ENCODE peak calls at places on chromosomes 3 and 15, in nine cellular contexts. Z is mammary epithelial cell, Q is fibroblast of mammary gland, W is adrenal gland, M is H1, C is dorsolateral prefrontal cortex, S is sigmoid colon, R is GM20000, N is progenitor cell of endocrine pancreas. O is an unnamed sample.

GRCh38 chr3:122245513-122246174 is 62.2 kb downstream of the CASR start:
- DNase-seq in Z (peak), Q (peak), W (no peak), M (no peak), C (no peak), S (no peak), R (no peak), N (no peak), O (peak)

GRCh38 chr15:87736921-87737389 is 519.6 kb downstream of the NTRK3 start:
- DNase-seq in Z (no peak), Q (no peak), W (no peak), M (no peak), C (no peak), S (no peak), R (no peak), N (no peak), O (no peak)

GRCh38 chr3:143885803-143886427 is 37.6 kb upstream of the SLC9A9 start:
- DNase-seq in Z (peak), Q (peak), W (peak), M (no peak), C (no peak), S (no peak), R (peak), N (no peak), O (peak)

GRCh38 chr3:74883690-74884089 is 269.2 kb upstream of the CNTN3 start:
- DNase-seq in Z (peak), Q (peak), W (no peak), M (peak), C (no peak), S (no peak), R (no peak), N (no peak), O (peak)

GRCh38 chr3:42739401-42740158 is 33.5 kb downstream of the CCDC13 start:
- DNase-seq in Z (no peak), Q (no peak), W (peak), M (no peak), C (peak), S (peak), R (no peak), N (no peak), O (no peak)

GRCh38 chr15:66852064-66852905 is 150.2 kb downstream of the SMAD6 start:
- DNase-seq in Z (no peak), Q (no peak), W (no peak), M (no peak), C (no peak), S (peak), R (no peak), N (no peak), O (no peak)

GRCh38 chr15:60546764-60547163 is 67.8 kb upstream of the ICE2 start:
- DNase-seq in Z (no peak), Q (no peak), W (no peak), M (no peak), C (no peak), S (no peak), R (no peak), N (no peak), O (no peak)

GRCh38 chr15:92936693-92937092 is 36.6 kb downstream of the CHD2 start:
- DNase-seq in Z (no peak), Q (no peak), W (no peak), M (no peak), C (no peak), S (no peak), R (no peak), N (no peak), O (no peak)

GRCh38 chr15:26260517-26261133 is 397.5 kb upstream of the ATP10A start:
- DNase-seq in Z (no peak), Q (peak), W (peak), M (peak), C (no peak), S (no peak), R (no peak), N (no peak), O (no peak)

GRCh38 chr3:157763644-157764043 is 260.4 kb upstream of the VEPH1 start:
- DNase-seq in Z (no peak), Q (no peak), W (no peak), M (no peak), C (no peak), S (no peak), R (no peak), N (no peak), O (no peak)

GRCh38 chr15:43483306-43484128 is 9.4 kb downstream of the TP53BP1 start:
- DNase-seq in Z (no peak), Q (peak), W (no peak), M (no peak), C (no peak), S (no peak), R (no peak), N (no peak), O (peak)

GRCh38 chr3:144055604-144056003 is 84.0 kb downstream of the DIPK2A start:
- DNase-seq in Z (no peak), Q (no peak), W (no peak), M (no peak), C (no peak), S (no peak), R (no peak), N (no peak), O (peak)

GRCh38 chr3:168544097-168544957 is 448.6 kb upstream of the GOLIM4 start:
- DNase-seq in Z (no peak), Q (peak), W (no peak), M (no peak), C (no peak), S (no peak), R (no peak), N (no peak), O (no peak)

GRCh38 chr15:89199734-89200133 is 21.6 kb downstream of the RLBP1 start:
- DNase-seq in Z (no peak), Q (no peak), W (no peak), M (no peak), C (no peak), S (no peak), R (no peak), N (no peak), O (no peak)

GRCh38 chr3:165185707-165186327 is 10.4 kb downstream of the SLITRK3 start:
- DNase-seq in Z (peak), Q (peak), W (peak), M (no peak), C (no peak), S (peak), R (peak), N (peak), O (peak)

GRCh38 chr3:38255627-38256026 is 10.0 kb upstream of the SLC22A13 start:
- DNase-seq in Z (no peak), Q (peak), W (no peak), M (no peak), C (no peak), S (no peak), R (no peak), N (no peak), O (no peak)

GRCh38 chr3:27056326-27056725 is 312.9 kb downstream of the NEK10 start:
- DNase-seq in Z (no peak), Q (no peak), W (no peak), M (no peak), C (no peak), S (no peak), R (no peak), N (no peak), O (no peak)

GRCh38 chr3:14947886-14948608 is 664 bp downstream of the NR2C2 start:
- DNase-seq in Z (peak), Q (peak), W (peak), M (peak), C (peak), S (peak), R (peak), N (peak), O (peak)

GRCh38 chr3:59515936-59516335 is 466.1 kb upstream of the CFAP20DC start:
- DNase-seq in Z (no peak), Q (no peak), W (no peak), M (no peak), C (no peak), S (no peak), R (no peak), N (no peak), O (no peak)

GRCh38 chr15:91408476-91409076 is 308.5 kb downstream of the SV2B start:
- DNase-seq in Z (no peak), Q (peak), W (peak), M (no peak), C (no peak), S (no peak), R (no peak), N (peak), O (no peak)

GRCh38 chr3:104908761-104909160 is 457.9 kb upstream of the ALCAM start:
- DNase-seq in Z (peak), Q (no peak), W (no peak), M (no peak), C (no peak), S (no peak), R (no peak), N (no peak), O (no peak)

GRCh38 chr15:35784745-35785144 is 238.8 kb upstream of the DPH6 start:
- DNase-seq in Z (no peak), Q (no peak), W (no peak), M (no peak), C (no peak), S (no peak), R (no peak), N (no peak), O (no peak)

GRCh38 chr15:40098489-40099261 is 10.0 kb downstream of the BMF start:
- DNase-seq in Z (peak), Q (peak), W (peak), M (no peak), C (peak), S (peak), R (peak), N (peak), O (peak)

DNA sequence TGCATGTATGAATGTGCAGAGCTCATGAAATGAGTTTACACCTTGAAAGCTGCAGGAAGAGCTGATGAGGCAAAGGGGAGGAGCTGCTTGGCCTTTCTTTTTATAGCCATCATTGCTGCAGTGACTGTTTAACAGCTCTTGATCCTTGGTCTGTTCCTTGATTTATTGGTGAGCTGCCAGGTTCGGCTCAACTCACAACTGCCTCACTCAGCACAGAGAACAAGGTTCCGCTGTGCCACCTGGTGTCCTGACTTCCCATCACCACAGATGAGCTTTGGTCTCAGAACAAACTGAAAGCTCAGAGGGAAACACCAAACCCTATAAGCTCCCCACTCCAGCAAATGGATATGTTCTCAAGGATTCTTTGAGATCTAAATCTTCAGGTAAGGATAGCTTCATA is 626.1 kb downstream of the MAGI1 start:
- DNase-seq in Z (no peak), Q (no peak), W (peak), M (no peak), C (no peak), S (peak), R (no peak), N (no peak), O (peak)
- TF ChIP-seq CTCF in Z (no peak), Q (no peak), W (no peak), M (peak), C (no peak), S (peak), R (no peak), N (peak), O (no peak)

GRCh38 chr3:124033360-124034015 is 41.6 kb upstream of the ROPN1 start:
- DNase-seq in Z (peak), Q (no peak), W (peak), M (no peak), C (no peak), S (peak), R (peak), N (peak), O (no peak)
- TF ChIP-seq CTCF in Z (no peak), Q (no peak), W (no peak), M (no peak), C (no peak), S (no peak), R (no peak), N (no peak), O (no peak)

DNA sequence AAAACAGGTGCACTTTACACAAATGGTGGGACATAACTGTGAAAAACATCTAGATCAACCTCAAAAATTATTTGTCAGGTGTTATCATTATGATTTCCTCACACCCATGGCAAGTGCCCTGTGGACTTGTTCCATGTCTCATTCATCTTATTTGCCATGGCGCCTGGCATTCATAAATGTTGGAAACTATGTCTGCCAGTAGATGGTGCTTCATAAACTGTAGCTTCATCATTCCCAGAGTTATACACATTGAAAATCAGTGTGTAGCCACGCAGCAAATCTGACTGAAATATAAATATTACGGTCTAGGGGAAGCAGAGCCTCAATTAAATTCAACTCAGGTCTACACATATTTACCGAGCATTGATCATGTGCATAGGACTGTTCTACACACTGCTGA is 90.7 kb downstream of the IMPG2 start:
- DNase-seq in Z (no peak), Q (no peak), W (no peak), M (no peak), C (no peak), S (no peak), R (no peak), N (no peak), O (peak)
- TF ChIP-seq CTCF in Z (no peak), Q (peak), W (peak), M (no peak), C (peak), S (no peak), R (no peak), N (no peak), O (peak)

GRCh38 chr3:139715736-139716135 is 38.0 kb upstream of the NMNAT3 start:
- DNase-seq in Z (peak), Q (no peak), W (no peak), M (no peak), C (no peak), S (no peak), R (no peak), N (no peak), O (peak)

GRCh38 chr3:139721370-139721769 is 43.6 kb upstream of the NMNAT3 start:
- DNase-seq in Z (no peak), Q (no peak), W (no peak), M (no peak), C (no peak), S (no peak), R (no peak), N (no peak), O (no peak)

GRCh38 chr3:139716908-139717485 is 39.2 kb upstream of the NMNAT3 start:
- DNase-seq in Z (no peak), Q (no peak), W (no peak), M (no peak), C (no peak), S (no peak), R (no peak), N (no peak), O (no peak)

GRCh38 chr3:139718415-139718814 is 40.6 kb upstream of the NMNAT3 start:
- DNase-seq in Z (peak), Q (peak), W (peak), M (peak), C (no peak), S (no peak), R (no peak), N (peak), O (peak)
- TF ChIP-seq CTCF in Z (peak), Q (peak), W (peak), M (peak), C (peak), S (no peak), R (no peak), N (peak), O (no peak)

GRCh38 chr3:84958495-84959469 is at the start of gene CADM2:
- DNase-seq in Z (peak), Q (peak), W (peak), M (peak), C (peak), S (peak), R (peak), N (peak), O (peak)
- TF ChIP-seq CTCF in Z (no peak), Q (no peak), W (no peak), M (peak), C (peak), S (peak), R (no peak), N (peak), O (peak)

GRCh38 chr15:65083262-65083701 is 6.7 kb downstream of the KBTBD13 start:
- DNase-seq in Z (no peak), Q (peak), W (no peak), M (no peak), C (no peak), S (peak), R (no peak), N (no peak), O (no peak)
- TF ChIP-seq CTCF in Z (no peak), Q (peak), W (peak), M (peak), C (no peak), S (peak), R (no peak), N (peak), O (no peak)

DNA sequence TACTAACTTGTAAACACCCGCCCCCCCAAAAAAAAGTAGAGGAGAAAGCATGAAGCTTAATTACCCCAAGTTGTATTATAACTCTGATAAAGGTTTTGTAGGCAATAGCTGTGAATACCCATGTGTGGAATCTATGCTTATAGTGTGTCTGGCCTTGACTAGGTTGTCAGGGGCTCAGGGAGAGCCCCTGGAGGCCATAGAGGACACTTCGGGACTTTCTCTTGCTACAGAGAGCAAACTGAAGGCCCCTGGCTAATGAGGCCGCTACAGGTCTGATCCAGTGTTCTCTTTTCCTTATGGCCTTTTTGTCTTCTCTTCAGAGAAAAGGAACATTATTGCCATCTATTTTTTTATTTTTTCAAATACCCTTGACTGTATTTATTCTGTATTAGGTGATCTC is 19.1 kb upstream of the SCAANT1 start:
- DNase-seq in Z (no peak), Q (no peak), W (no peak), M (no peak), C (no peak), S (no peak), R (no peak), N (no peak), O (no peak)
- TF ChIP-seq CTCF in Z (no peak), Q (no peak), W (no peak), M (peak), C (no peak), S (no peak), R (no peak), N (peak), O (no peak)

GRCh38 chr3:32596926-32597369 is 26.3 kb upstream of the DYNC1LI1 start:
- DNase-seq in Z (no peak), Q (no peak), W (no peak), M (no peak), C (no peak), S (no peak), R (no peak), N (no peak), O (no peak)
- TF ChIP-seq CTCF in Z (no peak), Q (no peak), W (no peak), M (no peak), C (no peak), S (no peak), R (no peak), N (no peak), O (no peak)

O was measured in MCF 10A.